ENCODE peak calls at places on chromosome 11, in five cellular contexts. H, G, U, O and R are unnamed samples.

GRCh38 chr11:69501891-69502860 is 20.7 kb downstream of the LINC01488 start:
- DNase-seq in H (no peak), G (no peak), U (no peak), O (no peak), R (peak; percentile 48)

GRCh38 chr11:117792992-117793391 is 4.0 kb downstream of the DSCAML1 start:
- DNase-seq in H (no peak), G (no peak), U (no peak), O (no peak), R (no peak)

GRCh38 chr11:73206751-73207280 is 11.3 kb upstream of the P2RY2 start:
- DNase-seq in H (no peak), G (no peak), U (peak; percentile 16), O (peak; percentile 15), R (no peak)

GRCh38 chr11:127226959-127227358 is 226.4 kb upstream of the KIRREL3 start:
- DNase-seq in H (no peak), G (no peak), U (peak; percentile 8), O (no peak), R (no peak)

GRCh38 chr11:3171931-3172560 is 6.9 kb upstream of the OSBPL5 start:
- DNase-seq in H (no peak), G (no peak), U (no peak), O (peak; percentile 60), R (no peak)

GRCh38 chr11:63672934-63673539 is 1.9 kb upstream of the ATL3 start:
- DNase-seq in H (no peak), G (no peak), U (no peak), O (no peak), R (no peak)

GRCh38 chr11:77309401-77310085 is 8.1 kb upstream of the GDPD4 start:
- DNase-seq in H (no peak), G (no peak), U (no peak), O (no peak), R (no peak)

GRCh38 chr11:89458646-89459045 is 32.5 kb downstream of the NOX4 start:
- DNase-seq in H (no peak), G (no peak), U (peak; percentile 14), O (no peak), R (no peak)

GRCh38 chr11:34522188-34522587 is 8.6 kb upstream of the ELF5 start:
- DNase-seq in H (no peak), G (no peak), U (no peak), O (no peak), R (no peak)

GRCh38 chr11:24386551-24387404 is 110.1 kb upstream of the LUZP2 start:
- DNase-seq in H (no peak), G (no peak), U (peak; percentile 41), O (no peak), R (no peak)

GRCh38 chr11:57568330-57568766 is 876 bp upstream of the UBE2L6 start:
- DNase-seq in H (peak; percentile 93), G (no peak), U (peak; percentile 51), O (peak; percentile 89), R (no peak)

GRCh38 chr11:64747961-64748715 is 4.2 kb upstream of the RASGRP2 start:
- DNase-seq in H (no peak), G (no peak), U (peak; percentile 65), O (no peak), R (peak; percentile 5)

GRCh38 chr11:70799386-70799785 is 401.1 kb downstream of the CTTN start:
- DNase-seq in H (no peak), G (no peak), U (peak; percentile 87), O (no peak), R (no peak)

GRCh38 chr11:70483077-70483861 is 84.9 kb downstream of the CTTN start:
- DNase-seq in H (no peak), G (peak; percentile 25), U (peak; percentile 81), O (no peak), R (peak; percentile 45)

GRCh38 chr11:128776434-128777284 is 82.8 kb downstream of the FLI1 start:
- DNase-seq in H (peak; percentile 47), G (peak; percentile 62), U (peak; percentile 45), O (no peak), R (peak; percentile 76)

GRCh38 chr11:57274904-57275498 is 38.0 kb upstream of the APLNR start:
- DNase-seq in H (no peak), G (no peak), U (peak; percentile 30), O (no peak), R (no peak)

GRCh38 chr11:1930448-1930802 is 10.9 kb downstream of the TNNT3 start:
- DNase-seq in H (no peak), G (no peak), U (peak; percentile 20), O (no peak), R (no peak)

GRCh38 chr11:83401506-83402225 is 115.5 kb upstream of the CCDC90B start:
- DNase-seq in H (no peak), G (no peak), U (no peak), O (no peak), R (no peak)

GRCh38 chr11:72943664-72944063 is 129.5 kb downstream of the ATG16L2 start:
- DNase-seq in H (no peak), G (no peak), U (no peak), O (no peak), R (no peak)

GRCh38 chr11:59802639-59803176 is 7.9 kb downstream of the MRPL16 start:
- DNase-seq in H (peak; percentile 42), G (peak; percentile 73), U (peak; percentile 39), O (no peak), R (no peak)

GRCh38 chr11:85742873-85743275 is 56.9 kb upstream of the CCDC89 start:
- DNase-seq in H (no peak), G (no peak), U (no peak), O (no peak), R (no peak)

GRCh38 chr11:64383580-64383979 is 24.6 kb downstream of the RPS6KA4 start:
- DNase-seq in H (no peak), G (no peak), U (no peak), O (no peak), R (no peak)

GRCh38 chr11:119476666-119477331 is 53.8 kb upstream of the THY1 start:
- DNase-seq in H (no peak), G (no peak), U (no peak), O (peak; percentile 45), R (no peak)

GRCh38 chr11:105181521-105181920 is 42.0 kb upstream of the CARD18 start:
- DNase-seq in H (no peak), G (no peak), U (peak; percentile 13), O (no peak), R (no peak)

GRCh38 chr11:116542386-116542785 is 230.4 kb downstream of the BUD13 start:
- DNase-seq in H (no peak), G (no peak), U (no peak), O (peak; percentile 10), R (no peak)

GRCh38 chr11:119891392-119891791 is 162.4 kb upstream of the NECTIN1 start:
- DNase-seq in H (no peak), G (no peak), U (no peak), O (no peak), R (peak; percentile 75)

GRCh38 chr11:2137202-2138071 is 1.8 kb downstream of the IGF2 start:
- DNase-seq in H (no peak), G (no peak), U (peak; percentile 43), O (no peak), R (peak; percentile 71)

GRCh38 chr11:13923716-13924650 is 38.5 kb upstream of the SPON1 start:
- DNase-seq in H (peak; percentile 21), G (peak; percentile 90), U (no peak), O (no peak), R (no peak)

GRCh38 chr11:119651802-119652584 is 77.0 kb downstream of the NECTIN1 start:
- DNase-seq in H (no peak), G (no peak), U (no peak), O (no peak), R (no peak)

GRCh38 chr11:58060535-58060934 is 29.8 kb downstream of the OR6Q1 start:
- DNase-seq in H (no peak), G (no peak), U (peak; percentile 24), O (no peak), R (no peak)

GRCh38 chr11:13335319-13335718 is 57.7 kb downstream of the BMAL1 start:
- DNase-seq in H (peak; percentile 70), G (peak; percentile 41), U (peak; percentile 57), O (peak; percentile 77), R (peak; percentile 42)

GRCh38 chr11:2140411-2141400 is 1.5 kb upstream of the IGF2 start:
- DNase-seq in H (no peak), G (no peak), U (no peak), O (no peak), R (no peak)

GRCh38 chr11:2700415-2701211 is 819 bp upstream of the KCNQ1OT1 start:
- DNase-seq in H (peak; percentile 15), G (peak; percentile 74), U (peak; percentile 15), O (peak; percentile 84), R (peak; percentile 73)

GRCh38 chr11:6629892-6630631 is 10.8 kb upstream of the TPP1 start:
- DNase-seq in H (no peak), G (no peak), U (no peak), O (no peak), R (no peak)

GRCh38 chr11:19237813-19238212 is 2.9 kb downstream of the E2F8 start:
- DNase-seq in H (no peak), G (no peak), U (no peak), O (no peak), R (no peak)

GRCh38 chr11:14974723-14975587 is 2.8 kb upstream of the CALCA start:
- DNase-seq in H (peak; percentile 58), G (peak; percentile 40), U (peak; percentile 16), O (no peak), R (peak; percentile 22)
- TF ChIP-seq CTCF in H (peak; percentile 63), G (peak; percentile 87), U (peak; percentile 93), O (no peak), R (peak; percentile 63)

GRCh38 chr11:75240381-75241035 is at the start of gene TPBGL:
- DNase-seq in H (peak; percentile 15), G (no peak), U (peak; percentile 6), O (peak; percentile 55), R (no peak)
- H3K4me3 ChIP-seq in H (peak within 1 kb of the TSS; percentile 61), G (no peak within 1 kb of the TSS), U (no peak within 1 kb of the TSS), O (peak within 1 kb of the TSS; percentile 36), R (peak within 1 kb of the TSS; percentile 61)

GRCh38 chr11:68148071-68148805 is 27.1 kb upstream of the CHKA start:
- DNase-seq in H (no peak), G (no peak), U (no peak), O (no peak), R (no peak)

GRCh38 chr11:68143310-68143689 is 22.1 kb upstream of the CHKA start:
- DNase-seq in H (no peak), G (no peak), U (no peak), O (peak; percentile 47), R (no peak)

GRCh38 chr11:68145120-68145866 is 24.1 kb upstream of the CHKA start:
- DNase-seq in H (no peak), G (no peak), U (no peak), O (no peak), R (no peak)

GRCh38 chr11:68146704-68147474 is 25.7 kb upstream of the CHKA start:
- DNase-seq in H (no peak), G (no peak), U (peak; percentile 39), O (no peak), R (no peak)

GRCh38 chr11:68146010-68146540 is 24.9 kb upstream of the CHKA start:
- DNase-seq in H (no peak), G (no peak), U (no peak), O (peak; percentile 87), R (peak; percentile 88)
- H3K4me1 ChIP-seq in H (peaks cover 16% of the 10 kb centered on the region), G (peaks cover 7% of the 10 kb centered on the region), U (no peaks in the 10 kb centered on the region), O (peaks cover 38% of the 10 kb centered on the region), R (peaks cover 40% of the 10 kb centered on the region)

DNA sequence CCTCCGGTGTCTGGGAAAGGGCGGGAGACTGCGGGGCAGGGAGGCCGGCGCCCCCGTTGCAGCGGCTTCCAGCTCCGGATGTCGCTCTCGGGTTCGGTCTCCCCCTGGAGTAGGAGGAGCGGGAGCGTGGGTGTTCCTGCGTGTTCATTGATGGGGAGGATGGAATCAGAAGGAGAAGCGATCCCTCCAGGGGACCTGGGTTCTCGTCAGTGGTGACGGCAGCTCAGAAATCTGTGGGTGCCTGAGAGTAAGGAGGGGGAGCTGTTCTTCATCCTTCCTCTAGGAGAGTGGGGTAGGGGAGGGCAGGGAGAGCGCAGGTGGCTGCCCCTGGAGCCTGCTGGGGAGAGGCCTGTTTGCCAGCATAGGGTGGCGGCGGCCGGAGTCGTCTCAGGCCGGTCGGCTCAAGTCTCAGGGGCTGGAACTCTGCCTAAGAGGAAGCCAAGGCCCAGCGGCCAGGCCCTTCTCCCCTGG is 1.1 kb downstream of the UBASH3B start:
- DNase-seq in H (peak; percentile 39), G (peak; percentile 68), U (peak; percentile 41), O (no peak), R (peak; percentile 36)
- TF ChIP-seq CTCF in H (no peak), G (peak; percentile 44), U (no peak), O (no peak), R (no peak)